ENCODE peak calls at places on chromosomes 16 and 17, in nine cellular contexts. Q, G, K, T, V, E, M, O and D are unnamed samples.

GRCh38 chr16:68658258-68658973 is 13.3 kb downstream of the CDH3 start:
- DNase-seq in G (no peak), K (no peak), M (peak; percentile 16), T (no peak), Q (no peak), E (no peak), V (no peak), O (peak; percentile 99), D (peak; percentile 84)

GRCh38 chr17:79666111-79666510 is 55.3 kb upstream of the RBFOX3 start:
- DNase-seq in V (no peak), Q (no peak), K (no peak), O (no peak), E (peak; percentile 5), G (peak; percentile 21), T (no peak), M (no peak), D (no peak)

GRCh38 chr17:61232871-61233270 is 166.8 kb upstream of the TBX2 start:
- DNase-seq in V (no peak), G (no peak), E (no peak), K (no peak), M (no peak), Q (no peak), O (no peak), T (no peak), D (peak; percentile 67)

GRCh38 chr17:74916136-74916850 is 6.8 kb downstream of the USH1G start:
- DNase-seq in K (no peak), V (no peak), E (no peak), Q (no peak), T (no peak), M (no peak), O (no peak), G (no peak), D (no peak)

GRCh38 chr17:64785050-64785449 is 122.9 kb upstream of the SMURF2 start:
- DNase-seq in T (no peak), E (no peak), G (peak; percentile 51), Q (no peak), O (no peak), V (no peak), K (peak; percentile 88), M (no peak), D (no peak)

GRCh38 chr17:66885417-66885816 is 50.5 kb downstream of the CACNG5 start:
- DNase-seq in K (no peak), G (no peak), M (no peak), T (no peak), O (no peak), Q (no peak), E (no peak), V (no peak), D (no peak)

GRCh38 chr17:76626442-76626841 is 17.1 kb downstream of the ST6GALNAC1 start:
- DNase-seq in V (no peak), G (no peak), O (no peak), K (no peak), E (no peak), Q (no peak), T (no peak), M (no peak), D (no peak)

GRCh38 chr17:49722066-49722465 is 14.3 kb upstream of the SLC35B1 start:
- DNase-seq in T (no peak), Q (no peak), V (no peak), M (peak; percentile 59), K (no peak), G (no peak), E (no peak), O (no peak), D (no peak)

GRCh38 chr17:6496116-6496481 is 51.8 kb downstream of the PIMREG start:
- DNase-seq in E (no peak), V (no peak), T (no peak), M (peak; percentile 63), O (no peak), K (no peak), G (peak; percentile 23), Q (no peak), D (no peak)

GRCh38 chr17:82394296-82394695 is 22.7 kb downstream of the UTS2R start:
- DNase-seq in O (no peak), M (no peak), V (no peak), K (no peak), E (no peak), T (no peak), Q (no peak), G (no peak), D (no peak)

GRCh38 chr17:8072727-8073461 is 14.6 kb downstream of the ALOX12B start:
- DNase-seq in E (no peak), Q (no peak), M (peak; percentile 54), K (no peak), V (no peak), O (no peak), T (no peak), G (no peak), D (no peak)

GRCh38 chr17:7922499-7923289 is 6.6 kb upstream of the RNF227 start:
- DNase-seq in G (peak; percentile 92), M (peak; percentile 90), K (no peak), T (peak; percentile 69), O (no peak), E (peak; percentile 79), Q (peak; percentile 90), V (no peak), D (peak; percentile 73)

GRCh38 chr17:9200197-9200662 is 178.9 kb downstream of the NTN1 start:
- DNase-seq in G (no peak), M (peak; percentile 69), O (no peak), K (no peak), V (no peak), E (no peak), T (no peak), Q (no peak), D (no peak)

GRCh38 chr17:9199474-9200196 is 178.3 kb downstream of the NTN1 start:
- DNase-seq in K (no peak), V (peak; percentile 12), O (no peak), G (no peak), M (peak; percentile 38), T (no peak), Q (no peak), E (no peak), D (no peak)

GRCh38 chr17:9195961-9196668 is 174.8 kb downstream of the NTN1 start:
- DNase-seq in Q (no peak), T (no peak), V (no peak), E (no peak), O (no peak), M (peak; percentile 78), G (no peak), K (no peak), D (no peak)

GRCh38 chr17:9192010-9192409 is 170.7 kb downstream of the NTN1 start:
- DNase-seq in T (no peak), G (no peak), K (no peak), O (no peak), E (no peak), M (no peak), Q (no peak), V (no peak), D (peak; percentile 36)

DNA sequence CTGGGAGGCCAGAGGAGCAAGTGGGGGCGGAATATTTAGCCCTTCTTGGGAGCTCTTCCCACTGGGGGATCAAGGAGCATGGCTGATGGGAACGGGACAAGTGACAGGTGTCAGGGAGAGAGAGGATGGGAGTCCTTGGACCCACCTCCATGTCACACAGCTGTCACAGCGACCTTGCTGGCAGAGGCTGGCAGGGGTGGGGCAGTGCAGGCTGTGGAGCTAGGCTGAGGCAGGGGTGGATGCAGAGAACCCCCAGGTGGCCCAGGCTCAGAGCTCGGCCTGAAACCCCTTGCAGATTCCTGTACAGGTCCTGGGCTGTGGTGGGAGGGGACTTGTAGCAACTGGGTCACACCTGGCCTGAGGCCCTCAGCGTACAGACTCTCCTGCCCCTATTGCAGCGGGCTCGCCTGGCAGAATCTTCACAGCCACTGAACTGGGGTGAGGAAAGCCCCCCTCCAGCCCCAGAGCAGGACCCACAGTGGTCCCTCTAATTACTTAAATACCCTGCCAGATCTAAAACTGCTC is 174.1 kb downstream of the NTN1 start:
- DNase-seq in V (no peak), O (no peak), Q (no peak), E (no peak), K (no peak), M (peak; percentile 39), T (no peak), G (no peak), D (no peak)
- H3K4me1 ChIP-seq in V (no peaks in the 10 kb centered on the region), O (no peaks in the 10 kb centered on the region), Q (no peaks in the 10 kb centered on the region), E (peaks cover 5% of the 10 kb centered on the region), K (no peaks in the 10 kb centered on the region), M (peaks cover 42% of the 10 kb centered on the region), T (no peaks in the 10 kb centered on the region), G (no peaks in the 10 kb centered on the region), D (no peaks in the 10 kb centered on the region)

GRCh38 chr17:5486206-5487124 is at the start of gene MIS12:
- DNase-seq in K (peak; percentile 100), V (peak; percentile 93), T (peak; percentile 93), Q (peak; percentile 99), M (peak; percentile 99), E (peak; percentile 98), G (peak; percentile 99), O (peak; percentile 99), D (peak; percentile 99)
- TF ChIP-seq CTCF in K (no peak), V (no peak), T (no peak), Q (no peak), M (no peak), E (no peak), G (no peak), O (no peak), D (no peak)

GRCh38 chr17:31562447-31562846 is 171.0 kb downstream of the RAB11FIP4 start:
- DNase-seq in E (no peak), K (no peak), Q (no peak), M (peak; percentile 49), V (no peak), T (no peak), O (no peak), G (no peak), D (no peak)

GRCh38 chr17:31564883-31565297 is 173.4 kb downstream of the RAB11FIP4 start:
- DNase-seq in O (peak; percentile 26), E (no peak), T (no peak), G (no peak), M (peak; percentile 26), K (no peak), V (no peak), Q (peak; percentile 28), D (peak; percentile 79)

GRCh38 chr17:31566247-31566991 is 174.9 kb downstream of the RAB11FIP4 start:
- DNase-seq in Q (no peak), K (no peak), M (no peak), V (no peak), G (no peak), O (no peak), T (no peak), E (no peak), D (no peak)

GRCh38 chr17:31565652-31566051 is 174.2 kb downstream of the RAB11FIP4 start:
- DNase-seq in M (no peak), E (no peak), V (no peak), O (no peak), T (no peak), Q (no peak), G (no peak), K (no peak), D (no peak)

GRCh38 chr17:31564291-31564690 is 172.8 kb downstream of the RAB11FIP4 start:
- DNase-seq in G (no peak), M (no peak), T (no peak), Q (no peak), O (no peak), E (no peak), K (no peak), V (no peak), D (no peak)
- H3K4me1 ChIP-seq in G (peaks cover 82% of the 10 kb centered on the region), M (peaks cover 21% of the 10 kb centered on the region), T (no peaks in the 10 kb centered on the region), Q (peaks cover 34% of the 10 kb centered on the region), O (peaks cover 6% of the 10 kb centered on the region), E (peaks cover 90% of the 10 kb centered on the region), K (peaks cover 78% of the 10 kb centered on the region), V (no peaks in the 10 kb centered on the region), D (peaks cover 55% of the 10 kb centered on the region)

GRCh38 chr16:4660454-4661007 is 32.8 kb upstream of the NUDT16L1 start:
- DNase-seq in M (no peak), G (peak; percentile 71), T (peak; percentile 62), O (peak; percentile 70), K (no peak), Q (peak; percentile 56), E (no peak), V (no peak), D (peak; percentile 75)
- TF ChIP-seq CTCF in M (no peak), G (no peak), T (no peak), O (no peak), K (no peak), Q (no peak), E (no peak), V (no peak), D (no peak)